ENCODE peak calls at places on chromosome 9, in ten cellular contexts. E, B, J, M, A, R, W, C, F and T are unnamed samples. For H3K36me3, the result is how much of the 10 kb centered on the place peaks cover.

GRCh38 chr9:124349675-124350484 is 65.4 kb downstream of the PSMB7 start:
- DNase-seq in C (peak), E (no peak), M (no peak), R (no peak), A (peak), J (no peak), B (no peak), F (no peak), W (no peak), T (no peak)

GRCh38 chr9:87036482-87036881 is 89.2 kb upstream of the GAS1 start:
- DNase-seq in C (no peak), M (no peak), W (no peak), F (no peak), A (no peak), E (no peak), B (no peak), R (no peak), J (no peak), T (no peak)

GRCh38 chr9:6788175-6789016 is 30.6 kb downstream of the KDM4C start:
- DNase-seq in F (no peak), J (no peak), R (no peak), E (peak), A (no peak), C (no peak), M (peak), W (peak), B (peak), T (no peak)

GRCh38 chr9:7844283-7844682 is 44.7 kb upstream of the DMAC1 start:
- DNase-seq in B (no peak), E (peak), F (peak), M (no peak), W (no peak), R (no peak), C (no peak), A (no peak), J (no peak), T (no peak)

GRCh38 chr9:133441571-133441970 is 18.2 kb upstream of the CACFD1 start:
- DNase-seq in J (no peak), E (no peak), M (no peak), W (no peak), B (no peak), C (no peak), F (no peak), R (no peak), A (no peak), T (no peak)

GRCh38 chr9:93319992-93320490 is 131.4 kb upstream of the FAM120A start:
- DNase-seq in R (no peak), W (no peak), M (no peak), C (no peak), J (no peak), B (no peak), A (peak), E (no peak), F (no peak), T (no peak)

GRCh38 chr9:68530618-68531017 is 10.1 kb downstream of the TMEM252 start:
- DNase-seq in E (peak), A (peak), B (peak), W (no peak), C (no peak), F (peak), M (peak), R (peak), J (peak), T (no peak)

GRCh38 chr9:34634551-34634945 is 3.0 kb downstream of the SIGMAR1 start:
- DNase-seq in E (no peak), A (no peak), J (no peak), R (no peak), B (no peak), C (no peak), M (no peak), F (no peak), W (no peak), T (no peak)

GRCh38 chr9:89022071-89022721 is 30.9 kb downstream of the S1PR3 start:
- DNase-seq in E (peak), R (no peak), C (no peak), M (peak), J (no peak), B (peak), F (peak), W (no peak), A (no peak), T (no peak)

GRCh38 chr9:134258828-134259546 is 67.3 kb upstream of the RXRA start:
- DNase-seq in B (no peak), R (no peak), F (no peak), C (no peak), M (peak), W (no peak), A (no peak), J (no peak), E (no peak), T (no peak)

GRCh38 chr9:912776-913175 is 63.7 kb upstream of the DMRT3 start:
- DNase-seq in C (no peak), E (no peak), R (no peak), A (no peak), F (no peak), M (no peak), B (no peak), W (no peak), J (no peak), T (no peak)

GRCh38 chr9:137446851-137447471 is 5.8 kb upstream of the ENTPD8 start:
- DNase-seq in M (no peak), A (peak), J (peak), E (no peak), R (no peak), F (no peak), C (peak), W (no peak), B (no peak), T (no peak)

GRCh38 chr9:26657958-26658357 is 234.6 kb downstream of the CAAP1 start:
- DNase-seq in R (no peak), B (no peak), F (no peak), J (no peak), W (no peak), E (no peak), C (no peak), A (no peak), M (no peak), T (no peak)

GRCh38 chr9:26650325-26650724 is 242.3 kb downstream of the CAAP1 start:
- DNase-seq in J (no peak), R (no peak), B (no peak), C (no peak), A (no peak), M (no peak), E (no peak), F (no peak), W (no peak), T (no peak)

GRCh38 chr9:26655166-26655565 is 237.4 kb downstream of the CAAP1 start:
- DNase-seq in R (no peak), A (no peak), B (no peak), M (no peak), F (no peak), J (no peak), W (no peak), C (no peak), E (no peak), T (no peak)

GRCh38 chr9:26658476-26658875 is 234.1 kb downstream of the CAAP1 start:
- DNase-seq in C (no peak), A (no peak), W (no peak), J (no peak), M (no peak), B (no peak), R (no peak), E (no peak), F (no peak), T (no peak)

GRCh38 chr9:26656003-26656940 is 236.3 kb downstream of the CAAP1 start:
- DNase-seq in J (no peak), R (peak), B (peak), C (no peak), A (no peak), E (peak), W (no peak), M (no peak), F (peak), T (no peak)
- TF ChIP-seq CTCF in J (no peak), R (no peak), B (peak), C (peak), A (peak), E (peak), W (peak), M (no peak), F (peak), T (peak)

GRCh38 chr9:18683312-18683711 is 209.4 kb downstream of the ADAMTSL1 start:
- DNase-seq in B (no peak), F (no peak), W (no peak), R (no peak), J (no peak), A (no peak), C (no peak), M (no peak), E (no peak), T (no peak)

GRCh38 chr9:18684608-18685317 is 210.8 kb downstream of the ADAMTSL1 start:
- DNase-seq in J (no peak), C (no peak), R (no peak), A (no peak), W (no peak), E (no peak), M (no peak), B (no peak), F (no peak), T (no peak)

GRCh38 chr9:18678846-18679245 is 204.9 kb downstream of the ADAMTSL1 start:
- DNase-seq in R (peak), B (no peak), C (no peak), M (no peak), W (no peak), F (no peak), J (no peak), A (no peak), E (no peak), T (no peak)

GRCh38 chr9:18688581-18688980 is 214.6 kb downstream of the ADAMTSL1 start:
- DNase-seq in M (no peak), E (peak), F (no peak), B (no peak), A (no peak), C (no peak), R (no peak), J (no peak), W (peak), T (no peak)

DNA sequence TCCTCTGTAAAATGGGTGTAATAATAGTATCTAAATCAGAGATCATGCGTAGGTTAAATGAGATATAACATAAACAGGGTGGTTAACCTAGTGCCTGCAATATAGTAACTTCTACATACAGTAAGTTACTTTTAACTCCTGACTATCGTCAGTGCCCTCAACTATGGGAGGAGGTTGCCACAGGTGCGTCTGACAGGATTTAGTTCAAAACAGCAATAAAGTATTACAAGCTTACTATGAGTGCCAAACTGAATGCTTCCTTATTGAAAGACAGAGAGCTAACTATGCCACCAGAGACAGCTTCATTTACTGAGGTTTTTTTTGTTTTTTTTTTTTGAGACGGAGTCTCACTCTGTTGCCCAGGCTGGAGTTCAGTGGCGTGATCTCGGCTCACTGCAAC is 209.0 kb downstream of the ADAMTSL1 start:
- DNase-seq in F (no peak), E (no peak), W (no peak), C (no peak), A (no peak), B (no peak), R (no peak), M (no peak), J (no peak), T (no peak)
- H3K36me3 ChIP-seq in F (under half), E (under half), W (under half), C (under half), A (under half), B (under half), R (under half), M (under half), J (under half), T (under half)

DNA sequence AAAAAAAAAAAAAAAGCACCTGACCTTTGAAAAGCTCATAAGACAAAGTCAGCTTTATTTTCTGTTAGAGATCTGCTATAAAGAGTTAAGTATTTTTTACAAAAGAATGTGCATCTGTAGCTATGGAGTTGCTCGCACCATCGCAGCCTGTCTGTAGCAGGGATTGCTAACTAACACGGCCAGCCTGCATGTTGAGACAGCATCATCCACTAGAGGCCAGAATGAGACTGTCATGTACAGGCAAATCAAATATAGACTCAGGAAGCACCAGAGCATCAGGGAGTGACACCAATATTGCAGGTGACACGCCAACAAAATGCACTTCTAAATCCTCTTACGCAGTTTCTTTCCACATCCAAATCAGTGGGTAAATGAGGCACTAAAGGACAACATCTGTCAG is 136.3 kb upstream of the RASEF start:
- DNase-seq in A (no peak), M (peak), W (peak), F (peak), E (peak), C (no peak), R (peak), B (peak), J (no peak), T (no peak)
- H3K4me3 ChIP-seq in A (no peak), M (no peak), W (no peak), F (no peak), E (no peak), C (no peak), R (no peak), B (no peak), J (no peak), T (no peak)

DNA sequence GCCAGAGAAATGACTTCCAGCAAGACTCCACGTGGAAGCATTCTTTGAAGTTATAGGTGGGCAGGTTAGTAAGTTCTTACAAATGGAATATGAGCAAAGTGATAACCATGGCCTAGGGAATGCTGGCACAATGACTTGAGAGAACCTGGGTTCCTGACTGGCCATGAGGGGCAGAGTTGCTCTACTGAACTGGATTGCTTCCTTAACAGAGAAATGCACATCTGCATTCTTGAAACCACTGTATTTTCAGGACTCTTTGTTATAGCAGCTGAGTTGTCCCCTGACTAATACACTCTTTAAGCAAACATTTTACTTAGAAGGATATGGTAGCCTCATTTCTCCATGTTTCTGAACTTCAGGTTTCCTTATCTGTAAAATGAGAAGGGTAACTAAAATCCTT is 108.3 kb upstream of the GNA14 start:
- DNase-seq in J (no peak), W (no peak), R (no peak), B (no peak), F (no peak), E (peak), C (no peak), M (no peak), A (no peak), T (no peak)
- TF ChIP-seq CTCF in J (no peak), W (no peak), R (no peak), B (no peak), F (no peak), E (no peak), C (peak), M (no peak), A (no peak), T (no peak)

DNA sequence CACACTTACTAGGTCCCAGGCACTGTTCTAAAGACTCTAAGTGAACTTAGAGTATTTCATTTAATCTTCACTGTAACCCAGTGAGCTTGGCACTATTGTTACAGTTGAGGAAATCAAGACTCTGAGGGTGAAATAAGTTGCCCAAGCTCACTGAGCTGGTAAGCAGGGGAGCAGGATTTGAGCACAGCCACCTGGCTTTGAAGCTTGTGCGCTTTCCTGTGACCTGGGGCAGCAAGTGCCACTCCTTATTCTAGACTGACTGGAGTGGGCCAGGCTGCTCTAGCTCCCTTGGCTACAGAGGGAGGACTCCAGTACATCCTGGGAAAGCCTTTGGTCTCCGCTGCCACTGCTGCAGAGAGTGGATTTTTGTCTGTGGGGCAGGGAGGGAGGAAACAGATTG is 50.0 kb downstream of the RGS3 start:
- DNase-seq in M (no peak), J (no peak), A (no peak), W (no peak), F (no peak), E (no peak), R (no peak), C (no peak), B (no peak), T (no peak)
- H3K36me3 ChIP-seq in M (under half), J (half or more), A (under half), W (under half), F (under half), E (under half), R (under half), C (under half), B (under half), T (under half)

GRCh38 chr9:19410195-19410503 is 1.3 kb downstream of the ACER2 start:
- DNase-seq in J (no peak), C (no peak), E (no peak), R (no peak), W (no peak), F (no peak), M (no peak), B (no peak), A (no peak), T (no peak)

GRCh38 chr9:19408316-19408692 is 505 bp upstream of the ACER2 start:
- DNase-seq in A (peak), M (no peak), E (no peak), W (no peak), F (no peak), B (no peak), C (no peak), J (peak), R (peak), T (no peak)

GRCh38 chr9:19410594-19410993 is 1.8 kb downstream of the ACER2 start:
- DNase-seq in J (no peak), E (no peak), B (no peak), W (no peak), C (no peak), M (no peak), R (no peak), F (no peak), A (no peak), T (no peak)

GRCh38 chr9:19408693-19409405 is at the start of gene ACER2:
- DNase-seq in A (peak), R (peak), J (peak), M (peak), F (peak), C (peak), E (peak), W (peak), B (peak), T (peak)

GRCh38 chr9:19409406-19410194 is 791 bp downstream of the ACER2 start:
- DNase-seq in B (no peak), W (peak), E (no peak), J (peak), R (peak), A (peak), C (peak), M (no peak), F (peak), T (no peak)
- H3K4me3 ChIP-seq in B (peak), W (peak), E (peak), J (peak), R (peak), A (peak), C (peak), M (peak), F (peak), T (peak)

DNA sequence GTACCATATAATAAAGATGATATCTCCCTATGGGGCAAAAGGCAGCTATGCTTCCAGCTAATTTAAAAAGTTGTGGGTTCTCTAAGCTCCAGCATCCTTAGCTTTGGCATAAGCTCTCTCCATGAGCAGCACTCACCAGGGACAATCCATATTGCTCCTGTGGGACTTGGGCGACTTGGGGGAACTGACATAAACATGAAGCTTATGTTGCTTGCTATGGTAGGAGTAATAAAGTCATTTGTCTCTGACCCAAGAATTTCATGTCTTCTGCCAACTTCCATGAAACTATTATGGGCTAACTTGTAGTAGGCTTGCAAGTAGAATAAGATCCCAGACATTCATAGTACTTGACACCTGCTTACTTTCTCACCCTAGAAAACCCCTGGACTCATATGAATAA is 36.2 kb upstream of the TLE4 start:
- DNase-seq in C (no peak), J (no peak), F (no peak), A (no peak), E (no peak), R (no peak), M (no peak), B (no peak), W (no peak), T (no peak)
- TF ChIP-seq CTCF in C (no peak), J (no peak), F (no peak), A (no peak), E (no peak), R (no peak), M (no peak), B (no peak), W (no peak), T (no peak)

DNA sequence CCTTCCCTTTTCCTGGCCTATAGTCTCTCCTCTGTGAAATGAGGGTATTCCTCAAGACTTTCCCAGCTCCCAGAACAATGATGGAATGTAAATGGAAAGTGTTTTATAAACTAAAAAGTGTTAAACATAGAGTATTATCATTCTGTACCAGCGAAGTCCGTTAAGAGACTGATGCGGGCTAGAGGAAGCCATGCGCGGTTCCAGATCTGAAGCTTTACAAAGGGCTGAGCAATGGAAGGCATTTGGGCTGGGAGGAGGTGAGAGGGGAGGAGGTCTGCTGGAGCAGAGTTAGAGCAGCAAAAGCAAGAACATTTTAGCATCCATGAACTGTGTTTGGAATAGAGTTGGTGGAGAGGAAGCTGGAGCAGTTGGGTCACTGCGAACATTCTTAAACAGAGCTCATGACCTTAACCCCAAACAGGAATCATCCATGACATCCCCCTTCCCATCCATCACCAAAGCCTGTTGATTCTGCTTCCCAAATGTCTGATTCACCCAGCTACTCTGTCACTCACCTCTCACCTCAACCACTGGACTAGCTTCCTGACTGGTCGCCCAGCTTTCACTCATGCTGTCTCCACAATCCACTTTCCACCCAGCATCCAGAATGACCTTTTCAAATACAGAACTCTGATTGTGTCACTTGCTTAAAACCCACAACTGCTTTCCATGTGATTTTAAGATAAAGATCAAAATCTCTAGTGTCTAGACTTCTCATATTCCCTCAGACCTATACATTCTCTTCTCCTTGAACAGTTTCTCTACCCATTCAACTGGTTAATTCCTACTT is 37.1 kb downstream of the CDK5RAP2 start:
- DNase-seq in B (no peak), M (no peak), C (no peak), A (no peak), R (no peak), J (no peak), E (peak), W (no peak), F (no peak), T (no peak)
- H3K36me3 ChIP-seq in B (under half), M (under half), C (under half), A (under half), R (half or more), J (half or more), E (under half), W (under half), F (under half), T (under half)